ENCODE peak calls at places on chromosomes 13 and 19, in eight cellular contexts. I is breast epithelium, E is retinal pigment epithelial cell, Q is BE2C, W is uterus, N is WTC11, J is right atrium auricular region, R is dorsolateral prefrontal cortex. T is an unnamed sample.

GRCh38 chr19:2808129-2808941 is 11.3 kb upstream of the ZNF554 start:
- DNase-seq in I (no peak), E (no peak), Q (no peak), W (no peak), N (no peak), J (no peak), R (no peak), T (peak; percentile 2)

GRCh38 chr19:46674416-46675178 is 13.6 kb upstream of the DACT3 start:
- DNase-seq in I (no peak), E (no peak), Q (peak; percentile 69), W (no peak), N (peak; percentile 88), J (no peak), R (no peak), T (no peak)

GRCh38 chr13:40208517-40208916 is 457.9 kb downstream of the FOXO1 start:
- DNase-seq in I (no peak), E (no peak), Q (no peak), W (no peak), N (no peak), J (no peak), R (no peak), T (no peak)

GRCh38 chr19:41860419-41861097 is 503 bp downstream of the RPS19 start:
- DNase-seq in I (no peak), E (no peak), Q (no peak), W (no peak), N (no peak), J (no peak), R (no peak), T (no peak)

GRCh38 chr19:29964171-29964570 is 22.1 kb downstream of the URI1 start:
- DNase-seq in I (no peak), E (no peak), Q (no peak), W (no peak), N (no peak), J (no peak), R (no peak), T (no peak)

GRCh38 chr13:91747164-91747563 is 348.7 kb downstream of the GPC5 start:
- DNase-seq in I (no peak), E (no peak), Q (peak; percentile 25), W (no peak), N (no peak), J (no peak), R (no peak), T (no peak)

GRCh38 chr19:35718345-35719041 is 690 bp downstream of the KMT2B start:
- DNase-seq in I (no peak), E (no peak), Q (peak; percentile 43), W (peak; percentile 52), N (peak; percentile 26), J (no peak), R (no peak), T (no peak)

GRCh38 chr19:5472303-5472702 is 17.1 kb downstream of the ZNRF4 start:
- DNase-seq in I (no peak), E (no peak), Q (no peak), W (no peak), N (no peak), J (no peak), R (no peak), T (no peak)

GRCh38 chr13:76596216-76596615 is 290.0 kb downstream of the KCTD12 start:
- DNase-seq in I (no peak), E (no peak), Q (no peak), W (no peak), N (no peak), J (no peak), R (no peak), T (no peak)

GRCh38 chr19:3565177-3565576 is 7.6 kb upstream of the HMG20B start:
- DNase-seq in I (no peak), E (no peak), Q (no peak), W (no peak), N (no peak), J (no peak), R (no peak), T (no peak)

GRCh38 chr19:39874404-39874803 is 28.2 kb upstream of the FBL start:
- DNase-seq in I (no peak), E (no peak), Q (no peak), W (no peak), N (no peak), J (no peak), R (no peak), T (no peak)

GRCh38 chr19:10784257-10784656 is 51.8 kb downstream of the TMED1 start:
- DNase-seq in I (no peak), E (no peak), Q (no peak), W (no peak), N (no peak), J (no peak), R (no peak), T (no peak)

GRCh38 chr13:76708138-76708537 is 178.1 kb downstream of the KCTD12 start:
- DNase-seq in I (no peak), E (no peak), Q (no peak), W (no peak), N (no peak), J (no peak), R (peak; percentile 37), T (no peak)

GRCh38 chr19:28435551-28436261 is 777.2 kb downstream of the UQCRFS1 start:
- DNase-seq in I (no peak), E (no peak), Q (no peak), W (no peak), N (no peak), J (no peak), R (no peak), T (no peak)

GRCh38 chr13:113404723-113405471 is 41.0 kb upstream of the GRTP1 start:
- DNase-seq in I (no peak), E (no peak), Q (no peak), W (no peak), N (no peak), J (no peak), R (peak; percentile 21), T (no peak)

GRCh38 chr19:56663931-56664500 is 7.5 kb downstream of the ZNF835 start:
- DNase-seq in I (no peak), E (no peak), Q (no peak), W (no peak), N (no peak), J (no peak), R (no peak), T (no peak)

GRCh38 chr19:56664511-56664910 is 7.0 kb downstream of the ZNF835 start:
- DNase-seq in I (no peak), E (no peak), Q (no peak), W (no peak), N (no peak), J (no peak), R (no peak), T (no peak)

GRCh38 chr19:56661248-56661647 is 10.3 kb downstream of the ZNF835 start:
- DNase-seq in I (no peak), E (no peak), Q (no peak), W (no peak), N (no peak), J (no peak), R (no peak), T (no peak)

GRCh38 chr19:56660381-56661105 is 11.0 kb downstream of the ZNF835 start:
- DNase-seq in I (no peak), E (no peak), Q (no peak), W (peak; percentile 20), N (no peak), J (no peak), R (peak; percentile 48), T (peak; percentile 61)
- TF ChIP-seq CTCF in I (no peak), E (peak; percentile 20), Q (peak; percentile 25), W (no peak), N (no peak), J (peak; percentile 62), R (peak; percentile 42), T (peak; percentile 21)

DNA sequence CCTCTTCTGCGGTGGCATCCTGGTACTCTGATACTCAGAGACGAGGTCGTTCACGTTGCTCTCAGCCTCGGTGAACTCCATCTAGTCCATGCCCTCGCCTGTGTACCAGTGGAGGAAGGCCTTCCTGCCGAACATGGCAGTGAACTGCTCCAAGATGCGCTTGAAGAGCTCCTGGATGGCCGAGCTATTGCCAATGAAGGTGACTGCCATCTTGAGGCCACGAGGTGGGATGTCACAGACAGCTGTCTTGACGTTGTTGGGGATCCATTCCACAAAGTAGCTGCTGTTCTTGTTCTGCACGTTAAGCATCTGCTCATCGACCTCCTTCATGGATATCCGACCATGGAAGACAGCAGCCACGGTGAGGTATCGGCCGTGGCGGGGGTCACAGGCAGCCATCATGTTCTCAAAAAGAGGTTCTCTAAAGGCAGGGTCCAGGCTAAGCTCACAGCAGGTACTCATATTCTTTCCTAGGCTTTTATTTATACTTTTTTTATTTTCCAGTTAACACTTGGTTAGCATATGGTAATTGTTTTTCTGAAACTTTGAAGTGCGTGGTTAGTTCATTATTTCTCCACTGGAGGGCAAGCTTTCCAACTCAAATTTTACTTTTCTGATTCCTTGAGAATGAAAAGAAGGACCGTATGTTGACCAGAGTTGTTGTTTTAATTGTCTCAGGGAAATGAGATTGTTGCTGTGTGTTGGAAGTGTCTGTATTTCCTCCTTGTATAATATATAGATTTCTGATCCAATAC is 72.4 kb upstream of the RGCC start:
- DNase-seq in I (no peak), E (no peak), Q (no peak), W (no peak), N (no peak), J (no peak), R (no peak), T (no peak)
- TF ChIP-seq CTCF in I (peak; percentile 14), E (peak; percentile 54), Q (peak; percentile 45), W (no peak), N (no peak), J (peak; percentile 53), R (peak; percentile 41), T (peak; percentile 22)

GRCh38 chr19:18254546-18255500 is 19.4 kb downstream of the IQCN start:
- DNase-seq in I (no peak), E (no peak), Q (no peak), W (no peak), N (peak; percentile 59), J (no peak), R (no peak), T (no peak)
- TF ChIP-seq CTCF in I (no peak), E (peak; percentile 24), Q (no peak), W (no peak), N (peak; percentile 35), J (no peak), R (no peak), T (no peak)

GRCh38 chr13:83731113-83731512 is 151.2 kb downstream of the SLITRK1 start:
- DNase-seq in I (no peak), E (no peak), Q (no peak), W (no peak), N (no peak), J (no peak), R (no peak), T (no peak)
- TF ChIP-seq CTCF in I (no peak), E (no peak), Q (no peak), W (no peak), N (no peak), J (no peak), R (no peak), T (no peak)

GRCh38 chr19:51410950-51411748 is 6.3 kb downstream of the SIGLEC10 start:
- DNase-seq in I (no peak), E (no peak), Q (no peak), W (no peak), N (no peak), J (no peak), R (no peak), T (no peak)

GRCh38 chr19:51402117-51402516 is 11.7 kb upstream of the C19orf84 start:
- DNase-seq in I (no peak), E (no peak), Q (no peak), W (no peak), N (no peak), J (no peak), R (no peak), T (no peak)

GRCh38 chr19:51407631-51408131 is 9.8 kb downstream of the SIGLEC10 start:
- DNase-seq in I (no peak), E (no peak), Q (no peak), W (no peak), N (peak; percentile 47), J (no peak), R (no peak), T (no peak)
- TF ChIP-seq CTCF in I (peak; percentile 19), E (peak; percentile 53), Q (peak; percentile 63), W (no peak), N (peak; percentile 27), J (peak; percentile 42), R (no peak), T (peak; percentile 50)